ENCODE peak calls at places on chromosomes 12 and 14, in eight cellular contexts. I is GM10248; X is CD4-positive, alpha-beta T cell; U is Calu3; H is GM12865; B is upper lobe of right lung; Z is BJ; O is Peyer's patch. S is an unnamed sample.

GRCh38 chr14:104858811-104859426 is 6.1 kb upstream of the CEP170B start:
- DNase-seq in B (no peak), I (no peak), U (no peak), H (no peak), O (peak), X (no peak), Z (no peak), S (no peak)

GRCh38 chr12:42587564-42588307 is 1.8 kb downstream of the PRICKLE1 start:
- DNase-seq in Z (no peak), H (no peak), B (no peak), I (no peak), U (no peak), X (no peak), O (no peak), S (no peak)

GRCh38 chr12:9039397-9039977 is 50.1 kb downstream of the KLRG1 start:
- DNase-seq in Z (no peak), B (no peak), H (peak), X (no peak), O (no peak), I (peak), U (peak), S (peak)

GRCh38 chr12:6313326-6313940 is 3.0 kb downstream of the PLEKHG6 start:
- DNase-seq in H (no peak), Z (no peak), I (no peak), X (no peak), U (no peak), O (no peak), B (no peak), S (no peak)

GRCh38 chr12:12441051-12441807 is 84.4 kb downstream of the BORCS5 start:
- DNase-seq in X (no peak), H (no peak), B (no peak), U (no peak), Z (no peak), I (no peak), O (no peak), S (no peak)

GRCh38 chr12:41365653-41366131 is 177.6 kb downstream of the PDZRN4 start:
- DNase-seq in B (no peak), H (no peak), U (no peak), Z (no peak), I (no peak), O (no peak), X (no peak), S (no peak)

GRCh38 chr14:73236157-73236556 is 1.1 kb upstream of the PAPLN start:
- DNase-seq in Z (no peak), X (no peak), H (no peak), B (no peak), I (no peak), U (no peak), O (no peak), S (peak)

GRCh38 chr14:39268393-39268792 is 34.7 kb downstream of the MIA2 start:
- DNase-seq in H (peak), I (no peak), U (no peak), O (no peak), X (no peak), Z (no peak), B (no peak), S (no peak)

GRCh38 chr14:25869854-25870253 is 728.0 kb downstream of the NOVA1 start:
- DNase-seq in H (no peak), X (no peak), U (no peak), I (no peak), O (no peak), Z (no peak), B (no peak), S (no peak)

GRCh38 chr14:39666386-39666785 is 234.2 kb upstream of the FBXO33 start:
- DNase-seq in O (no peak), B (no peak), U (no peak), H (peak), X (no peak), I (no peak), Z (no peak), S (no peak)

GRCh38 chr12:63869656-63870055 is 25.2 kb downstream of the SRGAP1 start:
- DNase-seq in H (no peak), B (no peak), I (no peak), O (no peak), X (no peak), Z (no peak), U (no peak), S (no peak)

GRCh38 chr12:49279706-49280159 is 14.9 kb downstream of the TUBA1C start:
- DNase-seq in I (no peak), U (no peak), B (no peak), X (no peak), H (no peak), O (no peak), Z (no peak), S (no peak)

GRCh38 chr14:100677925-100678765 is 48.5 kb upstream of the DLK1 start:
- DNase-seq in O (no peak), U (no peak), I (no peak), B (no peak), Z (peak), X (no peak), H (no peak), S (no peak)

GRCh38 chr14:90605430-90605829 is 208.6 kb downstream of the CALM1 start:
- DNase-seq in Z (no peak), H (no peak), B (no peak), I (no peak), O (no peak), U (no peak), X (no peak), S (no peak)

GRCh38 chr14:68977741-68978549 is 1.2 kb downstream of the ACTN1 start:
- DNase-seq in I (no peak), O (peak), Z (no peak), U (peak), X (peak), B (peak), H (peak), S (peak)

DNA sequence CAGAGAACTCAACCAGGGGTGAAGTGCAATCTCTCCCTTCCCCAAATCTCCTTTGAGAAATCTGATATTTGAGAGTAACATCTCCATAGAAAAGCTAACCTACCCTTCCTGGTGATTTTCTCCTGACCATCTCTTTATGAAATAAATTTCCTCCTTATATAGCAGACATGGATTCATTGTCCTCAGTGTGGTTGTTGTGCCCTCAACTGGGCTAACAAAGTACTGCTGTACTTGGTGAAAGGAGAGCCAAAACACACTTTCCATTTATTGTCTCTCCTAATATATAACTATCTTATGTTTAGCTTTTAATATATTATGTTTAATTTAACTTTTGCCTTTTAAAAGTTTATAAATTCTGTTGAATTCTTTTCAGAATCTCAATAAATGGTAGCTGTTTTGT is 65.1 kb upstream of the SLCO1B1 start:
- DNase-seq in H (no peak), Z (no peak), X (no peak), B (no peak), I (no peak), U (peak), O (no peak), S (no peak)
- TF ChIP-seq CTCF in H (peak), Z (no peak), X (no peak), B (peak), I (peak), U (no peak), O (no peak), S (no peak)

DNA sequence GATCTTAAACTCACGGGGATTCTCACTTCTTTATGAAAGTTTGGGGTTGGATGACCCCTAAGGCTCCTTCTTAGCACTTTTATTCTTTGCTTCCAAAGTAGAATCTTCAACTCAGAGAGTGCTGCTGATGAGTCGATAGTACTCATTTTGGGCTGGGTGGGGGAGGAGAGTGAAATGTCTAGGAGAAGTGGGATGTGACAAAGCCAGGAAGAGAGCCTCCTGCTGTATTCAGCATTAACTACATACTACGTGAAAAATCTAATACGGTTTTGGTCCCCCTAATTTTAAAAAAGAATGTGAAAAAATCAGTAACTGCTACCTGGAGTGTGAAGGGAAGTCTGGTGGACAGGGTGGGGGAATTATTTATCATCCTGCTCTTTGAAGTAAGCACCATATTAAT is 148.3 kb downstream of the SAMD4A start:
- DNase-seq in X (no peak), B (no peak), O (no peak), I (no peak), H (no peak), Z (no peak), U (no peak), S (no peak)
- TF ChIP-seq CTCF in X (no peak), B (no peak), O (no peak), I (no peak), H (no peak), Z (peak), U (no peak), S (no peak)

DNA sequence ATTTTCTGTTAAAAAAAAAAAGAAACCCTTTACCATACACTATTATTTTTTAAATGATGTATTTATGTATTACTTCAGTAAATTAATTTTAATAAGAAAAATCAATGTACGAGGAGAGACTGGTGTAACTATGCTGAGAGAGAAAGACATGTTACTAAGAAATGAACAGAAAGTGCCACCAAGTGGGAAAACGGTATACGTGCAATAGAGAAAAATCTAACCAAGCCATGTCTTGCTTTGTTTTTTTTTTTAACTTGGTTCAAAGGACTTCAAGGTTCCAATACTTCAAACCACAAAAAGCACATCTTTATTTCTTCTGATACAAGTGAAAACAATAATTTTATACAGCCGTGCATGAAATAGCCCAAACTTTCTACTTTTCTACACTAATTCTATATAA is 22.9 kb downstream of the NDUFA12 start:
- DNase-seq in H (peak), U (no peak), I (no peak), X (no peak), Z (no peak), B (no peak), O (no peak), S (no peak)
- TF ChIP-seq CTCF in H (no peak), U (no peak), I (peak), X (peak), Z (no peak), B (no peak), O (peak), S (peak)

DNA sequence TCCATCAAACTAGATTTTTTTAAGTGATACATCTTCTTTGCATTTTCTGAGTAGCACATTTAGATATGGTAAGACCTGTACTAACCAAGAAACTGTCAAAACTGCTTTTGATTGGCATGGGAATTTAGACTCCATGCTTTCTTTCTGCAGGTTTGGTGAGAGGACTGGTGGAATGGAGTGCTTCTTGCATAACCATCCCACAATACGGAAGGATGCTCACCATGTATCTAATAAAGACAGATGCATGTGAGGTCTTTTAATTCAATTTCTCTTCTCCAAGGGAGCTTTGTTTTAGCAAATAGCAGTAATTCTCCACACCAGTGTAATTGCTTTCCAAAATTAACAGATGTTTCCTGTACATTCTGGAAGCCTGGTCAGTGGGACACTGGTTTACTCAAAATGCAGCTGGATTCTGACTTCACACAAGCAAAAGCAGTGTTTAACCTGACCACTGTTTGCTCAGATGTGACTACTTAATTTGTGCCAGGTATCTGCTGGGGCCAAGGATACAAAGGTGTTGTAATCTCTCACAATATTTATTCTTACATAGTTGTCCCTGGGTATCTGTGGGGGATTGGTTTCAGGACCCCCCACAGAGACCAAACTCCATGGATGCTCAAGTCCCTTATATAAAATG is 26.1 kb downstream of the FGD6 start:
- DNase-seq in X (no peak), B (no peak), I (no peak), Z (no peak), O (no peak), U (no peak), H (no peak), S (no peak)
- TF ChIP-seq CTCF in X (no peak), B (no peak), I (no peak), Z (no peak), O (no peak), U (no peak), H (no peak), S (no peak)

GRCh38 chr12:47818701-47819543 is 781 bp downstream of the HDAC7 start:
- DNase-seq in B (peak), I (peak), Z (no peak), O (peak), U (peak), H (peak), X (peak), S (peak)
- TF ChIP-seq CTCF in B (peak), I (peak), Z (peak), O (peak), U (no peak), H (peak), X (no peak), S (peak)

DNA sequence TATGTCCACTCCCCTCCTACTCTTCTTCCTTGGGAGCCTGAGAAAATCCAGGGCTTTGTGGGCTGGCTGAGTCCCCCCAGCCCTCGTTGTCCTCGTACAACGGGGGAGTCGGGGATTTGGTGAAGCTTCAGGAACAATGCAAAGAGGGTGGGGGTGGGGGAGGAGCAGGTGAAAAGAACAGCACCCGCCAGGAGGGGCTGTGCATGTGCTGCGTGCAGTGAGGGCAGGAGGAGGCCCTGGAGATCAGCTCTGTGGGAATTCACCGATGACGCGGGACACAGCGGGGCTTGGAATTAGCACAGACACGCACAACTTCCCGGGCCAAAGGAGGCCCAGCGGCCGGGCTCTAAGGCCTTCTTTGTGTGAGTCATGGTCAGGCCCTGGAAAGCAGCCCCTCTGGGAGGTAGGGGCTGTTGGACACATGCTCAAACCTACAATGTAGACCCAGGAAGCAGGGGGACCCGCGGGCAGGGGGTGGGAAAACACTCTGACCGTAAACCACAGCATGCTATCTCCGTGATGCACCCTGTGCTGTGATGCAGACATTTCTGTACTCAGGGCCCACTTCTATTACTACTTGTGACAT is 32.8 kb downstream of the RBM19 start:
- DNase-seq in U (no peak), H (no peak), I (no peak), Z (peak), B (no peak), O (no peak), X (no peak), S (no peak)
- TF ChIP-seq CTCF in U (no peak), H (no peak), I (no peak), Z (no peak), B (no peak), O (no peak), X (no peak), S (no peak)